ENCODE peak calls at places on chromosomes 4 and X, in eight cellular contexts. J is naive thymus-derived CD4-positive, alpha-beta T cell; P is AML-193; O is kidney glomerular epithelial cell; Q is colonic mucosa; I is AG20443; S is NCI-H2081; G is foreskin fibroblast. U is an unnamed sample.

GRCh38 chr4:138522366-138522765 is 280.2 kb upstream of the SLC7A11 start:
- DNase-seq in J (no peak), P (peak; percentile 55), O (peak; percentile 31), Q (no peak), I (peak; percentile 22), S (peak; percentile 16), G (peak; percentile 14), U (no peak)

GRCh38 chrX:155857561-155857960 is 23.6 kb upstream of the VAMP7 start:
- DNase-seq in J (no peak), P (peak; percentile 12), O (no peak), Q (no peak), I (peak; percentile 9), S (peak; percentile 8), G (no peak), U (no peak)

GRCh38 chr4:256492-256891 is 48.8 kb downstream of the ZNF732 start:
- DNase-seq in J (no peak), P (no peak), O (no peak), Q (no peak), I (no peak), S (no peak), G (no peak), U (no peak)

GRCh38 chrX:10015711-10016515 is 48.8 kb downstream of the CLDN34 start:
- DNase-seq in J (no peak), P (no peak), O (no peak), Q (peak; percentile 23), I (no peak), S (peak; percentile 33), G (no peak), U (no peak)

GRCh38 chrX:14697453-14697852 is 168.1 kb downstream of the GLRA2 start:
- DNase-seq in J (no peak), P (peak; percentile 7), O (peak; percentile 1), Q (peak; percentile 46), I (peak; percentile 14), S (peak; percentile 13), G (no peak), U (no peak)

GRCh38 chr4:99572527-99573240 is 1.9 kb upstream of the MTTP start:
- DNase-seq in J (no peak), P (no peak), O (no peak), Q (no peak), I (no peak), S (no peak), G (no peak), U (no peak)

GRCh38 chrX:118347131-118347530 is 1.2 kb downstream of the WDR44 start:
- DNase-seq in J (no peak), P (no peak), O (peak; percentile 60), Q (no peak), I (peak; percentile 26), S (no peak), G (peak; percentile 40), U (no peak)

GRCh38 chr4:82560853-82561744 is 689 bp downstream of the TMEM150C start:
- DNase-seq in J (no peak), P (no peak), O (no peak), Q (no peak), I (peak; percentile 65), S (no peak), G (no peak), U (no peak)

GRCh38 chr4:38132140-38132673 is 172.0 kb downstream of the PTTG2 start:
- DNase-seq in J (peak; percentile 60), P (no peak), O (peak; percentile 92), Q (peak; percentile 61), I (peak; percentile 87), S (no peak), G (peak; percentile 87), U (peak; percentile 97)

GRCh38 chrX:50111762-50112161 is 89.0 kb downstream of the AKAP4 start:
- DNase-seq in J (no peak), P (no peak), O (no peak), Q (peak; percentile 83), I (no peak), S (no peak), G (no peak), U (peak; percentile 1)

GRCh38 chrX:105475801-105476200 is 255.3 kb upstream of the TEX13A start:
- DNase-seq in J (no peak), P (no peak), O (no peak), Q (no peak), I (no peak), S (no peak), G (no peak), U (no peak)

GRCh38 chrX:124836786-124837185 is 482.9 kb upstream of the TEX13C start:
- DNase-seq in J (peak; percentile 1), P (no peak), O (no peak), Q (no peak), I (no peak), S (no peak), G (no peak), U (no peak)

GRCh38 chr4:136823020-136823419 is 709.3 kb downstream of the PCDH18 start:
- DNase-seq in J (no peak), P (no peak), O (no peak), Q (no peak), I (no peak), S (no peak), G (no peak), U (no peak)

GRCh38 chr4:169133932-169134331 is 123.9 kb upstream of the CBR4 start:
- DNase-seq in J (no peak), P (no peak), O (no peak), Q (no peak), I (no peak), S (no peak), G (no peak), U (no peak)

GRCh38 chr4:99324978-99325377 is 3.8 kb upstream of the ADH1B start:
- DNase-seq in J (no peak), P (no peak), O (no peak), Q (peak; percentile 42), I (peak; percentile 87), S (no peak), G (peak; percentile 78), U (no peak)

GRCh38 chr4:29553842-29554241 is 1166.3 kb upstream of the PCDH7 start:
- DNase-seq in J (no peak), P (no peak), O (peak; percentile 48), Q (no peak), I (no peak), S (no peak), G (no peak), U (peak; percentile 61)

GRCh38 chr4:98899277-98899676 is 29.7 kb downstream of the EIF4E start:
- DNase-seq in J (no peak), P (no peak), O (no peak), Q (no peak), I (no peak), S (no peak), G (no peak), U (no peak)

GRCh38 chr4:177484613-177485021 is 42.4 kb upstream of the AGA start:
- DNase-seq in J (no peak), P (no peak), O (peak; percentile 70), Q (no peak), I (peak; percentile 39), S (no peak), G (peak; percentile 84), U (peak; percentile 91)

GRCh38 chr4:76980280-76980679 is 30.7 kb downstream of the SEPTIN11 start:
- DNase-seq in J (no peak), P (no peak), O (no peak), Q (no peak), I (no peak), S (peak; percentile 21), G (no peak), U (no peak)

GRCh38 chrX:14095702-14096101 is 66.0 kb upstream of the GEMIN8 start:
- DNase-seq in J (peak; percentile 39), P (no peak), O (no peak), Q (peak; percentile 22), I (peak; percentile 58), S (no peak), G (peak; percentile 28), U (no peak)

GRCh38 chr4:113901994-113902787 is 77.3 kb downstream of the ARSJ start:
- DNase-seq in J (peak; percentile 77), P (no peak), O (no peak), Q (peak; percentile 79), I (no peak), S (peak; percentile 25), G (no peak), U (no peak)

GRCh38 chr4:17327587-17327986 is 184.3 kb downstream of the QDPR start:
- DNase-seq in J (no peak), P (no peak), O (no peak), Q (no peak), I (peak; percentile 37), S (no peak), G (no peak), U (no peak)

GRCh38 chr4:75939890-75940691 is 722 bp downstream of the NAAA start:
- DNase-seq in J (peak; percentile 67), P (peak; percentile 36), O (peak; percentile 26), Q (peak; percentile 86), I (peak; percentile 89), S (peak; percentile 49), G (peak; percentile 49), U (peak; percentile 40)

GRCh38 chrX:34132028-34132427 is at the start of gene FAM47A:
- DNase-seq in J (no peak), P (no peak), O (no peak), Q (no peak), I (no peak), S (no peak), G (no peak), U (no peak)

GRCh38 chr4:42519803-42520417 is 122.6 kb downstream of the SHISA3 start:
- DNase-seq in J (peak; percentile 44), P (peak; percentile 21), O (peak; percentile 51), Q (peak; percentile 54), I (peak; percentile 43), S (peak; percentile 53), G (peak; percentile 7), U (peak; percentile 32)

GRCh38 chr4:78520808-78521226 is 30.8 kb upstream of the ANXA3 start:
- DNase-seq in J (no peak), P (no peak), O (no peak), Q (no peak), I (no peak), S (no peak), G (no peak), U (no peak)

GRCh38 chrX:115689931-115690330 is 129.0 kb downstream of the PLS3 start:
- DNase-seq in J (no peak), P (no peak), O (no peak), Q (no peak), I (peak; percentile 25), S (no peak), G (peak; percentile 10), U (no peak)

GRCh38 chr4:40377462-40378385 is 42.6 kb downstream of the CHRNA9 start:
- DNase-seq in J (no peak), P (no peak), O (no peak), Q (peak; percentile 60), I (no peak), S (no peak), G (no peak), U (peak; percentile 81)

GRCh38 chr4:128393111-128393704 is 105.6 kb upstream of the PGRMC2 start:
- DNase-seq in J (no peak), P (no peak), O (peak; percentile 91), Q (no peak), I (no peak), S (peak; percentile 76), G (no peak), U (no peak)

GRCh38 chr4:26404597-26405323 is 83.9 kb downstream of the RBPJ start:
- DNase-seq in J (no peak), P (no peak), O (no peak), Q (no peak), I (no peak), S (no peak), G (no peak), U (no peak)

GRCh38 chr4:165965503-165965902 is 92.5 kb downstream of the TLL1 start:
- DNase-seq in J (no peak), P (no peak), O (no peak), Q (no peak), I (no peak), S (no peak), G (no peak), U (peak; percentile 80)

GRCh38 chr4:158190736-158191135 is 17.9 kb upstream of the GASK1B start:
- DNase-seq in J (no peak), P (no peak), O (no peak), Q (no peak), I (no peak), S (no peak), G (no peak), U (no peak)

GRCh38 chrX:101078716-101079115 is at the start of gene TMEM35A:
- DNase-seq in J (no peak), P (no peak), O (no peak), Q (peak; percentile 21), I (peak; percentile 49), S (peak; percentile 43), G (peak; percentile 48), U (no peak)

GRCh38 chrX:21770631-21771321 is 12.9 kb upstream of the SMPX start:
- DNase-seq in J (no peak), P (no peak), O (no peak), Q (no peak), I (no peak), S (no peak), G (no peak), U (no peak)